ENCODE peak calls at places on chromosomes 6 and 20, in four cellular contexts. L is HepG2, Q is K562, F is GM12878. Z is an unnamed sample.

GRCh38 chr20:4694076-4694475 is 27.6 kb upstream of the PRND start:
- DNase-seq in F (no peak), L (no peak), Q (no peak), Z (no peak)

GRCh38 chr6:22313796-22314195 is 17.0 kb upstream of the PRL start:
- DNase-seq in F (no peak), Q (no peak), L (no peak), Z (no peak)

GRCh38 chr20:45402946-45403345 is 5.1 kb upstream of the DBNDD2 start:
- DNase-seq in F (no peak), L (no peak), Q (no peak), Z (no peak)

GRCh38 chr6:16244446-16244845 is 6.1 kb downstream of the GMPR start:
- DNase-seq in F (no peak), Q (no peak), L (no peak), Z (no peak)

GRCh38 chr6:138499303-138499991 is at the start of gene NHSL1:
- DNase-seq in L (peak), Q (no peak), F (peak), Z (no peak)

GRCh38 chr6:142669701-142670351 is 275.1 kb downstream of the HIVEP2 start:
- DNase-seq in Q (no peak), L (no peak), F (no peak), Z (no peak)

GRCh38 chr6:169752074-169752623 is 727 bp downstream of the ERMARD start:
- DNase-seq in F (no peak), Q (peak), L (peak), Z (peak)

GRCh38 chr6:125918230-125918629 is 38.3 kb upstream of the HINT3 start:
- DNase-seq in F (no peak), Q (no peak), L (no peak), Z (no peak)

GRCh38 chr20:57526067-57526884 is 1.3 kb upstream of the CTCFL start:
- DNase-seq in Q (peak), F (no peak), L (peak), Z (peak)

GRCh38 chr6:28583463-28583862 is 57.8 kb downstream of the GPX5 start:
- DNase-seq in F (no peak), L (no peak), Q (no peak), Z (no peak)

GRCh38 chr6:34601706-34602105 is 45.6 kb upstream of the SPDEF start:
- DNase-seq in F (no peak), Q (no peak), L (no peak), Z (no peak)

GRCh38 chr6:120869397-120869796 is 464.9 kb downstream of the TBC1D32 start:
- DNase-seq in Q (no peak), F (no peak), L (no peak), Z (no peak)

GRCh38 chr6:139153876-139154275 is 19.0 kb downstream of the HECA start:
- DNase-seq in Q (no peak), L (no peak), F (no peak), Z (no peak)

GRCh38 chr6:30142665-30143064 is 6.7 kb downstream of the TRIM40 start:
- DNase-seq in L (no peak), Q (no peak), F (no peak), Z (no peak)

GRCh38 chr6:63307581-63308246 is 12.1 kb downstream of the LGSN start:
- DNase-seq in F (peak), Q (peak), L (peak), Z (peak)

GRCh38 chr20:63868264-63868663 is 3.2 kb downstream of the TPD52L2 start:
- DNase-seq in L (no peak), Q (no peak), F (no peak), Z (no peak)

GRCh38 chr20:63874254-63874653 is 9.2 kb downstream of the TPD52L2 start:
- DNase-seq in F (no peak), Q (no peak), L (no peak), Z (no peak)

GRCh38 chr20:63877755-63878470 is 12.8 kb downstream of the TPD52L2 start:
- DNase-seq in Q (no peak), L (no peak), F (no peak), Z (no peak)

GRCh38 chr20:63876489-63877036 is 11.5 kb downstream of the TPD52L2 start:
- DNase-seq in L (no peak), F (no peak), Q (no peak), Z (no peak)

GRCh38 chr20:63873477-63873971 is 8.5 kb downstream of the TPD52L2 start:
- DNase-seq in F (no peak), Q (no peak), L (no peak), Z (no peak)
- TF ChIP-seq NFIC in F (no peak), Q (no peak), L (no peak), Z (no peak)

GRCh38 chr6:39341352-39341751 is 18.9 kb upstream of the KCNK16 start:
- DNase-seq in L (no peak), Q (no peak), F (no peak), Z (no peak)
- TF ChIP-seq NFIC in L (no peak), Q (no peak), F (no peak), Z (no peak)

GRCh38 chr6:45462190-45463134 is 84.7 kb upstream of the SUPT3H start:
- DNase-seq in Q (no peak), F (no peak), L (no peak), Z (no peak)
- TF ChIP-seq NFIC in Q (peak), F (no peak), L (no peak), Z (no peak)

DNA sequence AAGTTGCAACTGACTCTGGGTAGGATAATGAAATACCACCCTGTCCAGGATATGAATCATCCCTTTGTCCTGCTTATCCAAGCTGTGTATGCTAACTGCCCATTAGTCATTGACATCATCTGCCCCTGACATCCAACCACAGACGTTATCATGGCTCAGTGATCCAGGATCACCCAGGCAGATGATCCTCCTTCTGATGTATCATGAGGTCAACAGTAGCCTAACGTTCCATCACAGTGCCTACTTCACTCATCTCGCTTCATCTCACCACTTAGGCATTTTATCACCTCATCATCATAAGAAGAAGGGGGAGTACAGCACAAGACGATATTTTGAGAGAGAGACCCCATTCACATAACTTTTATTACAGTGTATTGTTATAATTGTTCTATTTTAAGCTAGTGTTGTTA is 13.4 kb upstream of the BTN3A2 start:
- DNase-seq in L (peak), Q (peak), F (no peak), Z (no peak)
- TF ChIP-seq NFIC in L (no peak), Q (peak), F (no peak), Z (peak)

GRCh38 chr20:21323640-21324039 is 20.5 kb downstream of the XRN2 start:
- DNase-seq in Q (peak), F (no peak), L (no peak), Z (no peak)
- TF ChIP-seq NFIC in Q (peak), F (no peak), L (no peak), Z (peak)

DNA sequence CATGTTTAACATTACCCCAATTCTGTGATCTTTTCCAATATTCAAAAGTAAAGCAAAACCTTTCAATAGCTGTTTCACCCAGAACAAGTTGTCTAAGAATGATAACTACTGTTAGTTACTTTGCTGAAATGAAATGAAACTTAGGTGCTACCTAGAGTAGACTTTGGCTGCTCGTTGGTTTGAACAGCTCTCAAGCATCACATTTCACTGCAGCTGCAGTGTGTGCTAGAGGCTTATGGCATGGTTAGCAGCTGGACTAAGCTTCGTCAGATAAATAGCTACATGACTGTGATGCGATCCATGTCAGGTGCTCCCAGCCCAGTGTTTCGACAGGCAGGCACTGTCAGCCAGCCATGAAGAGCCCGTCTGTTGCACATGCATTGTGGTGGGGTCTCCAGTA is 201.1 kb downstream of the TFAP2B start:
- DNase-seq in F (no peak), Q (no peak), L (no peak), Z (no peak)
- TF ChIP-seq NFIC in F (no peak), Q (no peak), L (no peak), Z (no peak)

DNA sequence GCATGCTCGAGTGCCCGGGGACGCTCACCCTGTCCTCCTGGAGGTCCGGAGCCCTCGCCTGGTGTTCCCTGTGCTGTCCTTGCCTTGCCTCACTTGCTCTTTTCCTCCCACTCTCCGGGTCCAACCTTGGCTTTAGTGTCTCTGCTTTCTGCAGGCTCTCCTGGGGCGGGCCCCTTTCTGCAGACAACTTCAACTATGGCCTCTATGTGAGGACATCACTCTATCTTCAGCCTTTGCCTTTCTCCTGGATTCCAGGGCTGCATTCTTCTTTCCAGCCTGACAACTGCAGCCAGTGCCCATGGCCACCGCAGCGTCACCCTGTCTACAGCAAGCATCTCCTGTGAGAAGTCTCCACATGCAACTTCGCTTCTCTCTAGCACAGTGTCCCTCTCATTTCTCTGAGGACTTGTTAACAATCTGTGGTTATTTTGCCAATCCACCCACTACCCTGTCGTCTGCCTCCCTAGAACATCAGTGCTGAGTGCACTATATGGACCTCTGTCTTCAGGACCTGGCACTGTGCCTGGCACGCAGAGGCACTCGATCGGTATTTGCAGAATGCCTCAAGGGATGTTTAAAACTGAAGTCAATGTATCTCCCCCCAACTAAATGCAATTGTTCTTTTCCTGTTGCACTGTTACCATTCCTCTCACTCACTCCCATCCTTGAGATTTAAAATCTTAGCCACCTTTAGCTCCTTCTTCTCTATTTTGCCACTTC is 35.9 kb downstream of the FOXC1 start:
- DNase-seq in L (no peak), Q (no peak), F (no peak), Z (no peak)
- TF ChIP-seq NFIC in L (no peak), Q (no peak), F (no peak), Z (no peak)

GRCh38 chr6:33077908-33078307 is 2.1 kb downstream of the HLA-DPB1 start:
- DNase-seq in F (no peak), Q (no peak), L (no peak), Z (no peak)
- TF ChIP-seq NFIC in F (no peak), Q (no peak), L (no peak), Z (no peak)

Z was measured in SK-N-SH.